ENCODE peak calls at places on chromosomes 6 and 20, in ten cellular contexts. B is fibroblast of lung; R is lung; I is cardiac muscle cell; M is left lung; D is ovary; U is tibial artery; C is Panc1; K is heart right ventricle; X is effector memory CD4-positive, alpha-beta T cell. A is an unnamed sample. For H3K4me1, the result is how much of the 10 kb centered on the place peaks cover.

GRCh38 chr20:51500311-51500710 is 42.2 kb downstream of the NFATC2 start:
- DNase-seq in B (no peak), C (no peak), R (no peak), K (no peak), X (peak), D (no peak), M (no peak), I (no peak), U (no peak), A (peak)

GRCh38 chr6:154550778-154551177 is 40.3 kb upstream of the CNKSR3 start:
- DNase-seq in I (no peak), K (no peak), R (no peak), D (no peak), B (no peak), C (no peak), M (no peak), U (no peak), X (no peak), A (no peak)

GRCh38 chr6:154319231-154319858 is 37.3 kb downstream of the IPCEF1 start:
- DNase-seq in K (no peak), I (no peak), C (no peak), D (no peak), U (no peak), X (no peak), R (no peak), M (no peak), B (peak), A (no peak)

GRCh38 chr6:22142931-22143330 is 153.9 kb downstream of the PRL start:
- DNase-seq in D (no peak), B (no peak), K (no peak), U (no peak), C (no peak), R (no peak), M (no peak), I (no peak), X (no peak), A (no peak)

GRCh38 chr6:148596886-148597455 is 149.9 kb upstream of the UST start:
- DNase-seq in R (no peak), M (no peak), U (no peak), D (no peak), K (no peak), I (no peak), C (no peak), B (peak), X (no peak), A (no peak)

GRCh38 chr6:121442591-121442990 is 7.1 kb downstream of the GJA1 start:
- DNase-seq in B (peak), K (no peak), X (no peak), D (no peak), U (no peak), R (no peak), I (no peak), M (no peak), C (no peak), A (no peak)

GRCh38 chr6:2940010-2940850 is 31.1 kb downstream of the SERPINB6 start:
- DNase-seq in C (no peak), B (no peak), K (no peak), M (no peak), I (no peak), X (peak), D (no peak), R (peak), U (no peak), A (peak)

GRCh38 chr6:85756982-85757381 is 114.3 kb upstream of the SYNCRIP start:
- DNase-seq in M (no peak), D (no peak), B (peak), I (peak), C (peak), X (no peak), U (no peak), K (no peak), R (no peak), A (no peak)

GRCh38 chr20:3461191-3461874 is 9.5 kb upstream of the ATRN start:
- DNase-seq in R (no peak), U (no peak), C (no peak), X (no peak), I (no peak), B (peak), M (no peak), D (no peak), K (no peak), A (no peak)

GRCh38 chr20:14497004-14497403 is 159.6 kb upstream of the FLRT3 start:
- DNase-seq in M (no peak), U (no peak), K (no peak), C (no peak), R (no peak), X (no peak), B (no peak), D (no peak), I (no peak), A (no peak)

GRCh38 chr6:129111853-129112252 is 228.9 kb downstream of the LAMA2 start:
- DNase-seq in D (no peak), R (no peak), X (no peak), M (no peak), U (no peak), B (no peak), C (no peak), I (no peak), K (no peak), A (no peak)

GRCh38 chr6:75752365-75752764 is 3.3 kb downstream of the MYO6 start:
- DNase-seq in X (no peak), K (no peak), B (no peak), I (no peak), U (no peak), M (no peak), C (no peak), R (no peak), D (no peak), A (no peak)

GRCh38 chr20:12847862-12848261 is 160.9 kb upstream of the SPTLC3 start:
- DNase-seq in X (no peak), C (no peak), U (no peak), R (no peak), I (peak), M (no peak), D (no peak), K (no peak), B (no peak), A (no peak)

GRCh38 chr20:35616465-35617396 is 1.1 kb downstream of the SPAG4 start:
- DNase-seq in I (peak), U (peak), C (peak), M (peak), K (peak), B (peak), R (peak), X (peak), D (peak), A (peak)

GRCh38 chr6:39137235-39137634 is 22.2 kb upstream of the SAYSD1 start:
- DNase-seq in X (no peak), C (no peak), B (peak), K (peak), U (no peak), R (peak), I (peak), D (no peak), M (no peak), A (peak)

GRCh38 chr20:1894951-1895673 is at the start of gene SIRPA:
- DNase-seq in U (peak), X (no peak), D (peak), B (peak), I (peak), M (peak), C (no peak), K (peak), R (peak), A (no peak)

GRCh38 chr6:82775361-82775760 is 290.3 kb downstream of the UBE3D start:
- DNase-seq in C (no peak), D (no peak), B (no peak), K (no peak), M (no peak), R (no peak), I (no peak), U (no peak), X (no peak), A (no peak)

GRCh38 chr6:166633732-166634535 is 6.9 kb upstream of the RPS6KA2 start:
- DNase-seq in K (peak), U (no peak), I (no peak), C (no peak), B (peak), D (no peak), R (no peak), X (no peak), M (no peak), A (no peak)

GRCh38 chr6:161353208-161353613 is 79.3 kb upstream of the AGPAT4 start:
- DNase-seq in D (no peak), U (no peak), B (peak), I (peak), R (no peak), K (no peak), C (no peak), X (no peak), M (no peak), A (no peak)

GRCh38 chr20:36118372-36118771 is 36.2 kb upstream of the EPB41L1 start:
- DNase-seq in R (no peak), U (no peak), X (no peak), C (no peak), D (no peak), B (peak), M (no peak), K (no peak), I (no peak), A (no peak)

GRCh38 chr6:70956451-70957283 is at the start of gene B3GAT2:
- DNase-seq in M (peak), X (no peak), D (peak), K (peak), I (peak), B (peak), U (peak), C (no peak), R (no peak), A (no peak)

GRCh38 chr20:62875419-62876355 is 14.1 kb upstream of the TCFL5 start:
- DNase-seq in M (no peak), X (no peak), R (peak), C (no peak), I (peak), U (peak), D (peak), B (peak), K (peak), A (no peak)

GRCh38 chr20:50844430-50845100 is 49.7 kb downstream of the BCAS4 start:
- DNase-seq in X (no peak), D (no peak), R (no peak), C (no peak), I (no peak), B (peak), M (peak), K (no peak), U (no peak), A (peak)

GRCh38 chr20:3031524-3032147 is 11.8 kb upstream of the GNRH2 start:
- DNase-seq in C (no peak), D (no peak), I (no peak), X (no peak), B (no peak), M (no peak), R (no peak), K (no peak), U (no peak), A (no peak)

GRCh38 chr20:50328161-50328979 is 137.7 kb downstream of the CEBPB start:
- DNase-seq in I (no peak), D (peak), C (no peak), R (no peak), M (no peak), K (no peak), U (no peak), X (no peak), B (no peak), A (no peak)

GRCh38 chr20:24109008-24109407 is 120.4 kb upstream of the GGTLC1 start:
- DNase-seq in B (no peak), C (no peak), M (no peak), X (peak), D (no peak), R (no peak), K (no peak), I (no peak), U (no peak), A (peak)

GRCh38 chr6:143607959-143608358 is 69.8 kb upstream of the PHACTR2 start:
- DNase-seq in R (no peak), X (no peak), I (peak), K (no peak), C (no peak), D (no peak), M (no peak), U (no peak), B (no peak), A (no peak)

GRCh38 chr20:45329497-45330319 is 18.5 kb downstream of the SDC4 start:
- DNase-seq in R (peak), C (no peak), U (no peak), X (no peak), M (no peak), I (no peak), D (no peak), K (no peak), B (no peak), A (no peak)

GRCh38 chr6:154039231-154039842 is at the start of gene OPRM1:
- DNase-seq in K (peak), M (peak), B (peak), X (no peak), C (no peak), U (peak), D (peak), R (no peak), I (peak), A (no peak)

GRCh38 chr6:111642463-111643158 is 36.9 kb upstream of the TRAF3IP2 start:
- DNase-seq in U (peak), X (no peak), D (no peak), B (peak), R (peak), I (peak), C (peak), K (peak), M (no peak), A (peak)

GRCh38 chr6:106025655-106026054 is 60.5 kb upstream of the PRDM1 start:
- DNase-seq in D (no peak), R (no peak), I (no peak), K (no peak), X (no peak), B (peak), U (no peak), C (no peak), M (no peak), A (no peak)

GRCh38 chr6:141482773-141483172 is 650.0 kb upstream of the GJE1 start:
- DNase-seq in K (no peak), X (no peak), I (no peak), C (no peak), R (no peak), D (no peak), M (no peak), U (no peak), B (peak), A (peak)

GRCh38 chr6:141483561-141484061 is 649.1 kb upstream of the GJE1 start:
- DNase-seq in K (peak), U (no peak), D (no peak), B (peak), C (peak), X (peak), M (no peak), I (no peak), R (no peak), A (peak)

GRCh38 chr6:141486942-141487341 is 645.8 kb upstream of the GJE1 start:
- DNase-seq in R (no peak), C (no peak), K (no peak), M (no peak), X (no peak), B (no peak), D (no peak), I (no peak), U (no peak), A (no peak)

GRCh38 chr6:141488466-141488865 is 644.3 kb upstream of the GJE1 start:
- DNase-seq in C (no peak), U (no peak), B (no peak), I (no peak), X (no peak), K (no peak), R (no peak), M (no peak), D (no peak), A (no peak)

GRCh38 chr6:141484726-141485125 is 648.0 kb upstream of the GJE1 start:
- DNase-seq in D (no peak), R (no peak), K (no peak), I (no peak), X (no peak), U (no peak), C (no peak), B (peak), M (no peak), A (peak)
- H3K4me3 ChIP-seq in D (no peak), R (no peak), K (no peak), I (no peak), X (peak), U (no peak), C (no peak), B (no peak), M (no peak), A (no peak)

DNA sequence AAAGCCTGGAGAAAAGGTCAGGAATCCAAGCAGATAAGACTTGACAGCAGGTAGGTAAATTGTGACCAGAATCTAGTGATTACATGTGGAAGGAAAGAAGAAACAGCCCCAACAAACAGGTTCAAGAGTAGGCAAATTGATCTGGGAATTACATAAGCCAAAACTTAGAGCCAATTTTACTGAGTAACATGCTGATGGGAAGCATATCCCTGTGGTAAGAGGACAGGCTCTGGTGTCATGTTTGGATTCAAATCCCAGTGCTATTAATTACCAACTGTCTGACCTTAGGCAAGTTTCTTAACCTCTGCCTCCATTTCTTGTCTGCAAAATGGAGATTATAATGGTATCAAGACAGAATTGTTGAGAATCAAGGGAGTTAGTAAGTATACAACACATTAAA is 20.4 kb downstream of the MCM9 start:
- DNase-seq in U (no peak), I (no peak), R (no peak), D (no peak), B (no peak), K (no peak), C (no peak), M (no peak), X (no peak), A (no peak)
- H3K4me1 ChIP-seq in U (under half), I (under half), R (under half), D (under half), B (under half), K (under half), C (under half), M (under half), X (under half), A (under half)

GRCh38 chr6:138428943-138429616 is 25.1 kb downstream of the HEBP2 start:
- DNase-seq in X (no peak), C (no peak), M (no peak), K (no peak), D (no peak), I (peak), R (no peak), U (no peak), B (peak), A (no peak)

GRCh38 chr6:138429731-138430130 is 25.7 kb downstream of the HEBP2 start:
- DNase-seq in X (no peak), U (no peak), D (no peak), C (no peak), R (no peak), K (no peak), I (no peak), M (no peak), B (no peak), A (no peak)

GRCh38 chr6:138430361-138431145 is 26.5 kb downstream of the HEBP2 start:
- DNase-seq in K (peak), X (no peak), R (no peak), B (no peak), D (no peak), U (no peak), I (peak), C (no peak), M (no peak), A (no peak)

GRCh38 chr6:138432063-138432356 is 28.0 kb downstream of the HEBP2 start:
- DNase-seq in K (no peak), M (peak), B (no peak), D (no peak), X (no peak), U (no peak), C (no peak), R (no peak), I (no peak), A (no peak)

DNA sequence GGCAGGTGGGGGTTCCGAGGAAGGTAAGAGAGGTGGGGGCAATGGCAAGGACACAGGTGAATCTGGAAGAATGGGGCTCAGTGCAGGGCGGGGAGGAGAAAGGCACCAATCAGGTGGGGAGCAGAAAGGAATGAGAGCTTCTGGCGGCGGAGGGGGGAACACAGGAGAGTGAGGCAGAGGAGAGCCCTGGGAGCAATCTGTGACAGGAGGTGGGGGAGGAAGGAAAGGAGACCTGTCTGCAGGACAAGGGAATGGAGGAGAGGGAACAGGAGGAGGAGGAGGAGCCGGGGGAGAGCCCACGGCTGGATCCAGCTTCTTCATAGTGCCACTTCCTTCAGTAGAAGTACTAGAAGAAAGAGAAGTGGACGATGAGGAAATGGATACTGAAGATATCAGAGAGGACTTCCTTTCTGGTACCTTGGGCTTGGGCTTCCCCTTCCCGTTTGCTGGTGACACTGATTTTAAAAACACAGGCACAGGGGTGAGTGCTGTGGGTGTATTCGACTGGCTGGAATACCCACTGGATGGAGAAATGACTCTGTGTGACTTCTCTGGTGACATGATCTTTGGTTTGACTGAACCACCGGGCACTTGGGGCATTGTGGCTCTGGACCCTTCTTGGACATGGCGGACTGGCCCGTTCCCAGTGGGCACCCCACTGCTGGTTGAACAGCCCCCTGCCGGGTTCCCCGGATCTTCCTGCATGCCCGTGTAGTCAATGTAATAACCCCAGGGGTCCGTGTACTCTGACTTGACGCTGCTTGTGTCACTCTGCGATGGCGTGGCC is 27.4 kb downstream of the HEBP2 start:
- DNase-seq in I (no peak), K (no peak), B (no peak), X (no peak), R (no peak), M (no peak), U (no peak), C (no peak), D (no peak), A (no peak)
- H3K4me3 ChIP-seq in I (no peak), K (no peak), B (no peak), X (no peak), R (no peak), M (no peak), U (no peak), C (no peak), D (no peak), A (no peak)

DNA sequence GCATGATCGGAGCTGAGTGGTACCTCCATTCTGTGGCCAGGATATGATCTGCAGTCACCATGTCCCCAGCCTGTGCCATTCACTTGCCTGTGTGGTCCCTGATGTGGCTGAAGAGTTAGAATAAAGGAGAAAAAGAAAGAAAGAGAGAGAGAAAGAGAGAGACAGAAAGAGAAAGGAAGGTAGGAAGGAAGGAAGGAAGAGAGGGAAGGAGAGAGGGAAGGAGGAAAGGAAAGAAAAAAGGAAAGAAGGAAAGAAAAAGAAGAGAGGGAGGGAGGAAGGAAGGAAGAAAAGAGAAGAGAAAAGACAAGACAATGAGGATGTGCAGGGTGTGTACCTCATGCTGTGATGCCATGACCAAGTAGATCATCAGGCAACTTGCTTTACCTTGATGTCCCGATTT is 22.1 kb downstream of the ARMC2 start:
- DNase-seq in K (no peak), U (no peak), R (no peak), I (no peak), X (no peak), C (no peak), D (no peak), M (no peak), B (no peak), A (no peak)
- H3K4me1 ChIP-seq in K (under half), U (under half), R (under half), I (under half), X (under half), C (under half), D (under half), M (under half), B (under half), A (under half)

GRCh38 chr6:18259675-18260447 is 4.5 kb downstream of the DEK start:
- DNase-seq in R (no peak), I (no peak), M (no peak), D (no peak), X (no peak), U (no peak), C (no peak), B (no peak), K (no peak), A (no peak)
- H3K4me3 ChIP-seq in R (no peak), I (no peak), M (no peak), D (no peak), X (no peak), U (no peak), C (no peak), B (no peak), K (no peak), A (no peak)

A was measured in CD8-positive, alpha-beta memory T cell.